ENCODE peak calls at places on chromosomes 5 and 9, in nine cellular contexts. R is lower leg skin; T is fibroblast of mammary gland; A is fibroblast of pulmonary artery; B is fibroblast of the aortic adventitia; F is cardiac fibroblast; K is heart left ventricle; D is CD8-positive, alpha-beta T cell; O is A673. Q is an unnamed sample.

GRCh38 chr9:33722359-33722675 is 73.0 kb upstream of the PRSS3 start:
- DNase-seq in O (no peak), K (no peak), D (no peak), F (no peak), B (no peak), T (no peak), A (no peak), R (no peak), Q (no peak)

GRCh38 chr9:80503692-80504400 is 932.1 kb downstream of the TLE4 start:
- DNase-seq in F (peak; percentile 19), K (no peak), T (no peak), D (no peak), B (no peak), R (no peak), O (peak; percentile 20), A (no peak), Q (peak; percentile 19)

GRCh38 chr5:71778678-71779276 is 59.7 kb downstream of the CARTPT start:
- DNase-seq in A (peak; percentile 36), B (peak; percentile 65), O (peak; percentile 45), R (no peak), T (peak; percentile 38), K (no peak), F (peak; percentile 59), D (no peak), Q (peak; percentile 25)

GRCh38 chr5:143886621-143887301 is 74.8 kb downstream of the HMHB1 start:
- DNase-seq in T (no peak), R (no peak), A (peak; percentile 27), O (no peak), D (no peak), K (no peak), B (peak; percentile 62), F (no peak), Q (peak; percentile 45)

GRCh38 chr5:88785396-88786216 is 97.4 kb downstream of the MEF2C start:
- DNase-seq in D (no peak), B (peak; percentile 96), O (peak; percentile 82), F (peak; percentile 97), K (peak; percentile 53), A (peak; percentile 94), R (peak; percentile 31), T (peak; percentile 94), Q (peak; percentile 92)

GRCh38 chr9:136840140-136840876 is 2.0 kb upstream of the AJM1 start:
- DNase-seq in B (no peak), F (no peak), O (peak; percentile 76), R (no peak), A (no peak), D (no peak), K (no peak), T (no peak), Q (no peak)

GRCh38 chr5:60066502-60066901 is 173.0 kb upstream of the PDE4D start:
- DNase-seq in B (no peak), T (peak; percentile 1), A (peak; percentile 24), D (no peak), F (peak; percentile 9), R (no peak), O (peak; percentile 16), K (no peak), Q (peak; percentile 50)

GRCh38 chr5:1468629-1469527 is 23.6 kb upstream of the SLC6A3 start:
- DNase-seq in B (no peak), O (no peak), R (no peak), F (no peak), A (no peak), K (no peak), T (no peak), D (no peak), Q (no peak)

GRCh38 chr5:56808211-56808610 is 7.1 kb upstream of the MAP3K1 start:
- DNase-seq in R (no peak), O (no peak), B (no peak), T (no peak), F (no peak), A (no peak), K (no peak), D (no peak), Q (no peak)

GRCh38 chr5:150644496-150644895 is 4.0 kb downstream of the SYNPO start:
- DNase-seq in F (no peak), T (no peak), D (no peak), R (no peak), O (no peak), K (peak; percentile 78), A (no peak), B (no peak), Q (no peak)

GRCh38 chr5:113293613-113294340 is 141.0 kb downstream of the TSSK1B start:
- DNase-seq in O (no peak), F (peak; percentile 45), R (peak; percentile 18), A (peak; percentile 25), K (no peak), D (no peak), B (peak; percentile 53), T (peak; percentile 40), Q (peak; percentile 60)

GRCh38 chr5:169628891-169629290 is 8.2 kb upstream of the DOCK2 start:
- DNase-seq in T (peak; percentile 90), F (peak; percentile 71), B (peak; percentile 51), A (no peak), R (no peak), O (no peak), D (no peak), K (no peak), Q (peak; percentile 94)

GRCh38 chr9:124495105-124496074 is 11.8 kb downstream of the NR5A1 start:
- DNase-seq in O (no peak), F (no peak), D (no peak), B (no peak), K (no peak), R (no peak), T (no peak), A (no peak), Q (no peak)

GRCh38 chr9:114591206-114591853 is 3.8 kb downstream of the ATP6V1G1 start:
- DNase-seq in B (peak; percentile 30), O (no peak), F (peak; percentile 44), R (no peak), K (no peak), T (peak; percentile 62), A (peak; percentile 31), D (no peak), Q (peak; percentile 43)

GRCh38 chr9:522658-523057 is 308.0 kb downstream of the DOCK8 start:
- DNase-seq in T (peak; percentile 60), K (peak; percentile 51), F (no peak), R (no peak), O (no peak), D (no peak), B (peak; percentile 23), A (peak; percentile 46), Q (no peak)

GRCh38 chr9:86282077-86282978 is at the start of gene ISCA1:
- DNase-seq in A (peak; percentile 90), D (peak; percentile 100), R (peak; percentile 96), B (peak; percentile 87), T (peak; percentile 84), O (peak; percentile 97), K (peak; percentile 98), F (peak; percentile 91), Q (peak; percentile 90)

GRCh38 chr9:86280580-86280979 is 1.8 kb downstream of the ISCA1 start:
- DNase-seq in R (no peak), F (no peak), T (no peak), D (no peak), K (no peak), O (no peak), B (no peak), A (no peak), Q (no peak)

GRCh38 chr9:86285247-86285646 is 2.9 kb upstream of the ISCA1 start:
- DNase-seq in F (no peak), O (no peak), D (no peak), A (no peak), B (no peak), T (no peak), R (no peak), K (no peak), Q (no peak)

GRCh38 chr9:86281577-86282076 is 711 bp downstream of the ISCA1 start:
- DNase-seq in R (no peak), T (peak; percentile 31), A (no peak), F (no peak), O (no peak), D (no peak), B (no peak), K (no peak), Q (no peak)

GRCh38 chr9:86282979-86283535 is 719 bp upstream of the ISCA1 start:
- DNase-seq in A (peak; percentile 79), O (peak; percentile 53), F (peak; percentile 91), D (no peak), B (peak; percentile 90), R (no peak), K (no peak), T (peak; percentile 92), Q (peak; percentile 94)
- H3K4me3 ChIP-seq in A (peak overlapping the region; percentile 96), O (peak overlapping the region; percentile 86), F (peak overlapping the region; percentile 89), D (peak overlapping the region; percentile 62), B (peak overlapping the region; percentile 97), R (peak overlapping the region; percentile 87), K (peak overlapping the region; percentile 98), T (peak overlapping the region; percentile 94), Q (peak overlapping the region; percentile 54)

GRCh38 chr5:162243651-162244050 is 176.1 kb downstream of the GABRG2 start:
- DNase-seq in T (no peak), K (no peak), O (no peak), A (no peak), R (no peak), D (no peak), B (no peak), F (no peak), Q (no peak)

GRCh38 chr5:162248107-162248713 is 180.6 kb downstream of the GABRG2 start:
- DNase-seq in D (no peak), B (no peak), T (no peak), O (peak; percentile 17), A (no peak), K (no peak), F (no peak), R (no peak), Q (no peak)
- TF ChIP-seq CTCF in D (no peak), B (no peak), T (peak; percentile 12), O (peak; percentile 45), A (peak; percentile 8), K (no peak), F (peak; percentile 33), R (no peak), Q (no peak)

DNA sequence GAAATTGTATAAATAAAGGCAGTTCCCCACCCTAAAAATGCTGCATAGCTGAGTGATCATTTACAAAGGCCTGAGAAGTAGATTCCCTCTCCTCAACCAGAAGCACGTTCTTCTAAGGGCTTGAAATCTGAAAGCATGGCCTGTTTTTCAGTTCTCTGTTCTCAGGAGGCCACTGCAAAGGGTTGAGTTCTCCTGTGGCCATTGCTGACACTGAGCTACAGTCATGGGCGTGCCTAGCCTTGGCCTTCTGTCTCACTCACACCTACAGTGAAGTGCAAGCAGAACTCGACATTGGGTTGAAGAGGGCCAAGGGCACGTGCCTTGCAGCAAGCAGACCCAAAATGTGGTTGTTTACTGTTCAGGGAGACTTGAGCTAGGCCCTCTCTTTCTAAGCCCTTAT is 276.6 kb upstream of the VLDLR start:
- DNase-seq in K (no peak), T (no peak), B (no peak), A (no peak), D (no peak), R (no peak), F (no peak), O (no peak), Q (no peak)
- H3K4me3 ChIP-seq in K (no peak overlapping the region), T (no peak overlapping the region), B (no peak overlapping the region), A (no peak overlapping the region), D (no peak overlapping the region), R (no peak overlapping the region), F (no peak overlapping the region), O (no peak overlapping the region), Q (no peak overlapping the region)

DNA sequence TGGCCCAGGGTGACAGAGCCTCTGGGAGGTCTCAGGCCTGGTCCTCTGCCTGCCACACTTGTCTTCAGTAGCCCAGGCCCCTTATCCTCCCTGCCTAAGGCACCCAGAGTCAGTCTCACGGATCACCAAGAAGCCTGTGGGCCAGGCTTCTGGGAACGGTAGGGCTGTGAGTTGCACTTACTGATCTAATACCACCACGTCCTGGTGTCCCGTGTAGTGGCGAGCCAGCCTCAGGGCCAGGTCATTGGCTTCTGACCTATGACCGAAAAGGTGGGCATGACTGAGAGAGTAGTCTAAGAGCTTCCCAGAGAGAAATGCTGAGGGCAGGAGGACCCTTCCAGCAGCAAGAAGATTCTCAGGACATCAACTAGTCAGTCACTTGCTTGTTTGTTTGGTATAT is 7.4 kb downstream of the PHYKPL start:
- DNase-seq in K (no peak), O (no peak), T (no peak), F (no peak), B (no peak), D (no peak), A (no peak), R (no peak), Q (no peak)
- TF ChIP-seq CTCF in K (no peak), O (no peak), T (no peak), F (no peak), B (no peak), D (no peak), A (no peak), R (no peak), Q (no peak)

Q was measured in foreskin fibroblast.